ENCODE peak calls at places on chromosomes 2 and 18, in eight cellular contexts. One of them, this sample, is unnamed.

GRCh38 chr18:70423988-70424387 is 135.1 kb downstream of the SOCS6 start:
- DNase-seq in effector memory CD8-positive, alpha-beta T cell: no peak
- DNase-seq in COR-L47: no peak
- DNase-seq in PC-9: peak
- DNase-seq in skeletal muscle cell: no peak
- DNase-seq in brain microvascular endothelial cell: no peak
- DNase-seq in T-cell: no peak
- DNase-seq in naive thymus-derived CD4-positive, alpha-beta T cell: no peak
- DNase-seq in this sample: no peak

GRCh38 chr2:26270363-26270762 is 25.6 kb downstream of the HADHB start:
- DNase-seq in effector memory CD8-positive, alpha-beta T cell: no peak
- DNase-seq in COR-L47: no peak
- DNase-seq in naive thymus-derived CD4-positive, alpha-beta T cell: no peak
- DNase-seq in skeletal muscle cell: no peak
- DNase-seq in PC-9: no peak
- DNase-seq in brain microvascular endothelial cell: no peak
- DNase-seq in T-cell: no peak
- DNase-seq in this sample: no peak

GRCh38 chr2:236632295-236633218 is 62.9 kb downstream of the ACKR3 start:
- DNase-seq in naive thymus-derived CD4-positive, alpha-beta T cell: no peak
- DNase-seq in brain microvascular endothelial cell: no peak
- DNase-seq in T-cell: no peak
- DNase-seq in PC-9: no peak
- DNase-seq in COR-L47: no peak
- DNase-seq in effector memory CD8-positive, alpha-beta T cell: no peak
- DNase-seq in skeletal muscle cell: no peak
- DNase-seq in this sample: no peak

GRCh38 chr2:112482309-112483046 is 522 bp downstream of the TTL start:
- DNase-seq in skeletal muscle cell: no peak
- DNase-seq in COR-L47: peak
- DNase-seq in effector memory CD8-positive, alpha-beta T cell: peak
- DNase-seq in brain microvascular endothelial cell: peak
- DNase-seq in T-cell: peak
- DNase-seq in naive thymus-derived CD4-positive, alpha-beta T cell: peak
- DNase-seq in PC-9: peak
- DNase-seq in this sample: peak

GRCh38 chr18:34764451-34764850 is 54.4 kb downstream of the DTNA start:
- DNase-seq in effector memory CD8-positive, alpha-beta T cell: no peak
- DNase-seq in PC-9: no peak
- DNase-seq in naive thymus-derived CD4-positive, alpha-beta T cell: no peak
- DNase-seq in T-cell: no peak
- DNase-seq in skeletal muscle cell: no peak
- DNase-seq in COR-L47: no peak
- DNase-seq in brain microvascular endothelial cell: no peak
- DNase-seq in this sample: no peak

GRCh38 chr2:40497251-40497859 is 45.5 kb upstream of the SLC8A1 start:
- DNase-seq in T-cell: no peak
- DNase-seq in effector memory CD8-positive, alpha-beta T cell: no peak
- DNase-seq in PC-9: no peak
- DNase-seq in COR-L47: no peak
- DNase-seq in skeletal muscle cell: no peak
- DNase-seq in brain microvascular endothelial cell: no peak
- DNase-seq in naive thymus-derived CD4-positive, alpha-beta T cell: no peak
- DNase-seq in this sample: no peak

GRCh38 chr2:69616755-69617154 is 26.8 kb downstream of the AAK1 start:
- DNase-seq in T-cell: no peak
- DNase-seq in skeletal muscle cell: no peak
- DNase-seq in brain microvascular endothelial cell: no peak
- DNase-seq in effector memory CD8-positive, alpha-beta T cell: peak
- DNase-seq in COR-L47: no peak
- DNase-seq in naive thymus-derived CD4-positive, alpha-beta T cell: no peak
- DNase-seq in PC-9: peak
- DNase-seq in this sample: peak

GRCh38 chr18:37251679-37252078 is 313.9 kb downstream of the CELF4 start:
- DNase-seq in naive thymus-derived CD4-positive, alpha-beta T cell: no peak
- DNase-seq in T-cell: no peak
- DNase-seq in COR-L47: no peak
- DNase-seq in PC-9: peak
- DNase-seq in effector memory CD8-positive, alpha-beta T cell: no peak
- DNase-seq in skeletal muscle cell: no peak
- DNase-seq in brain microvascular endothelial cell: no peak
- DNase-seq in this sample: no peak

GRCh38 chr2:240821429-240821778 is 1.4 kb upstream of the KIF1A start:
- DNase-seq in skeletal muscle cell: no peak
- DNase-seq in effector memory CD8-positive, alpha-beta T cell: no peak
- DNase-seq in naive thymus-derived CD4-positive, alpha-beta T cell: no peak
- DNase-seq in T-cell: no peak
- DNase-seq in COR-L47: no peak
- DNase-seq in brain microvascular endothelial cell: no peak
- DNase-seq in PC-9: no peak
- DNase-seq in this sample: no peak

GRCh38 chr2:54024576-54024975 is 53.8 kb upstream of the PSME4 start:
- DNase-seq in COR-L47: no peak
- DNase-seq in skeletal muscle cell: no peak
- DNase-seq in brain microvascular endothelial cell: no peak
- DNase-seq in naive thymus-derived CD4-positive, alpha-beta T cell: no peak
- DNase-seq in T-cell: no peak
- DNase-seq in PC-9: no peak
- DNase-seq in effector memory CD8-positive, alpha-beta T cell: no peak
- DNase-seq in this sample: no peak

GRCh38 chr2:120238728-120239487 is 13.7 kb upstream of the RALB start:
- DNase-seq in skeletal muscle cell: peak
- DNase-seq in COR-L47: no peak
- DNase-seq in naive thymus-derived CD4-positive, alpha-beta T cell: no peak
- DNase-seq in T-cell: no peak
- DNase-seq in PC-9: peak
- DNase-seq in brain microvascular endothelial cell: peak
- DNase-seq in effector memory CD8-positive, alpha-beta T cell: no peak
- DNase-seq in this sample: no peak

GRCh38 chr2:43238176-43238575 is 11.8 kb upstream of the ZFP36L2 start:
- DNase-seq in effector memory CD8-positive, alpha-beta T cell: no peak
- DNase-seq in PC-9: no peak
- DNase-seq in skeletal muscle cell: no peak
- DNase-seq in brain microvascular endothelial cell: no peak
- DNase-seq in COR-L47: no peak
- DNase-seq in T-cell: no peak
- DNase-seq in naive thymus-derived CD4-positive, alpha-beta T cell: no peak
- DNase-seq in this sample: no peak

GRCh38 chr2:9494096-9494495 is 19.7 kb downstream of the IAH1 start:
- DNase-seq in COR-L47: no peak
- DNase-seq in T-cell: no peak
- DNase-seq in brain microvascular endothelial cell: no peak
- DNase-seq in effector memory CD8-positive, alpha-beta T cell: no peak
- DNase-seq in naive thymus-derived CD4-positive, alpha-beta T cell: no peak
- DNase-seq in skeletal muscle cell: no peak
- DNase-seq in PC-9: no peak
- DNase-seq in this sample: no peak

GRCh38 chr2:242063364-242064249 is 194.1 kb downstream of the RTP5 start:
- DNase-seq in effector memory CD8-positive, alpha-beta T cell: no peak
- DNase-seq in brain microvascular endothelial cell: no peak
- DNase-seq in PC-9: peak
- DNase-seq in naive thymus-derived CD4-positive, alpha-beta T cell: no peak
- DNase-seq in T-cell: no peak
- DNase-seq in COR-L47: no peak
- DNase-seq in skeletal muscle cell: no peak
- DNase-seq in this sample: no peak

GRCh38 chr2:7956126-7956689 is 725.6 kb upstream of the ID2 start:
- DNase-seq in COR-L47: no peak
- DNase-seq in T-cell: no peak
- DNase-seq in skeletal muscle cell: no peak
- DNase-seq in effector memory CD8-positive, alpha-beta T cell: no peak
- DNase-seq in brain microvascular endothelial cell: peak
- DNase-seq in naive thymus-derived CD4-positive, alpha-beta T cell: no peak
- DNase-seq in PC-9: no peak
- DNase-seq in this sample: no peak

GRCh38 chr2:15889800-15890498 is 50.4 kb upstream of the MYCN start:
- DNase-seq in naive thymus-derived CD4-positive, alpha-beta T cell: no peak
- DNase-seq in COR-L47: no peak
- DNase-seq in brain microvascular endothelial cell: no peak
- DNase-seq in PC-9: no peak
- DNase-seq in T-cell: no peak
- DNase-seq in skeletal muscle cell: peak
- DNase-seq in effector memory CD8-positive, alpha-beta T cell: no peak
- DNase-seq in this sample: no peak

GRCh38 chr18:63844254-63844653 is 43.3 kb upstream of the SERPINB2 start:
- DNase-seq in PC-9: no peak
- DNase-seq in effector memory CD8-positive, alpha-beta T cell: no peak
- DNase-seq in brain microvascular endothelial cell: peak
- DNase-seq in skeletal muscle cell: no peak
- DNase-seq in naive thymus-derived CD4-positive, alpha-beta T cell: no peak
- DNase-seq in COR-L47: peak
- DNase-seq in T-cell: no peak
- DNase-seq in this sample: no peak

GRCh38 chr2:128591841-128592822 is 273.5 kb upstream of the HS6ST1 start:
- DNase-seq in brain microvascular endothelial cell: no peak
- DNase-seq in naive thymus-derived CD4-positive, alpha-beta T cell: no peak
- DNase-seq in effector memory CD8-positive, alpha-beta T cell: no peak
- DNase-seq in T-cell: no peak
- DNase-seq in COR-L47: no peak
- DNase-seq in skeletal muscle cell: no peak
- DNase-seq in PC-9: no peak
- DNase-seq in this sample: no peak

GRCh38 chr2:11583203-11583752 is 49.4 kb downstream of the GREB1 start:
- DNase-seq in naive thymus-derived CD4-positive, alpha-beta T cell: no peak
- DNase-seq in T-cell: no peak
- DNase-seq in effector memory CD8-positive, alpha-beta T cell: no peak
- DNase-seq in COR-L47: peak
- DNase-seq in brain microvascular endothelial cell: no peak
- DNase-seq in PC-9: no peak
- DNase-seq in skeletal muscle cell: peak
- DNase-seq in this sample: no peak

GRCh38 chr18:37248281-37248680 is 317.3 kb downstream of the CELF4 start:
- DNase-seq in PC-9: no peak
- DNase-seq in skeletal muscle cell: no peak
- DNase-seq in brain microvascular endothelial cell: no peak
- DNase-seq in naive thymus-derived CD4-positive, alpha-beta T cell: no peak
- DNase-seq in T-cell: no peak
- DNase-seq in effector memory CD8-positive, alpha-beta T cell: no peak
- DNase-seq in COR-L47: no peak
- DNase-seq in this sample: no peak

GRCh38 chr18:7535436-7536190 is 31.5 kb upstream of the PTPRM start:
- DNase-seq in brain microvascular endothelial cell: no peak
- DNase-seq in naive thymus-derived CD4-positive, alpha-beta T cell: no peak
- DNase-seq in COR-L47: no peak
- DNase-seq in skeletal muscle cell: no peak
- DNase-seq in T-cell: no peak
- DNase-seq in PC-9: no peak
- DNase-seq in effector memory CD8-positive, alpha-beta T cell: no peak
- DNase-seq in this sample: no peak

GRCh38 chr2:228681426-228681825 is 499.9 kb upstream of the SPHKAP start:
- DNase-seq in PC-9: no peak
- DNase-seq in COR-L47: no peak
- DNase-seq in skeletal muscle cell: no peak
- DNase-seq in brain microvascular endothelial cell: peak
- DNase-seq in naive thymus-derived CD4-positive, alpha-beta T cell: no peak
- DNase-seq in effector memory CD8-positive, alpha-beta T cell: no peak
- DNase-seq in T-cell: no peak
- DNase-seq in this sample: no peak

GRCh38 chr18:36153203-36153602 is 23.5 kb downstream of the ELP2 start:
- DNase-seq in brain microvascular endothelial cell: no peak
- DNase-seq in naive thymus-derived CD4-positive, alpha-beta T cell: no peak
- DNase-seq in effector memory CD8-positive, alpha-beta T cell: no peak
- DNase-seq in skeletal muscle cell: peak
- DNase-seq in COR-L47: no peak
- DNase-seq in T-cell: no peak
- DNase-seq in PC-9: no peak
- DNase-seq in this sample: no peak

GRCh38 chr2:224579411-224579810 is 5.8 kb downstream of the CUL3 start:
- DNase-seq in naive thymus-derived CD4-positive, alpha-beta T cell: no peak
- DNase-seq in brain microvascular endothelial cell: no peak
- DNase-seq in COR-L47: no peak
- DNase-seq in effector memory CD8-positive, alpha-beta T cell: no peak
- DNase-seq in skeletal muscle cell: no peak
- DNase-seq in T-cell: no peak
- DNase-seq in PC-9: no peak
- DNase-seq in this sample: no peak

GRCh38 chr2:27133195-27133875 is 1.1 kb downstream of the PREB start:
- DNase-seq in brain microvascular endothelial cell: no peak
- DNase-seq in naive thymus-derived CD4-positive, alpha-beta T cell: peak
- DNase-seq in T-cell: no peak
- DNase-seq in effector memory CD8-positive, alpha-beta T cell: no peak
- DNase-seq in COR-L47: no peak
- DNase-seq in PC-9: no peak
- DNase-seq in skeletal muscle cell: no peak
- DNase-seq in this sample: no peak

GRCh38 chr2:191221666-191222065 is 23.5 kb upstream of the MYO1B start:
- DNase-seq in PC-9: no peak
- DNase-seq in brain microvascular endothelial cell: no peak
- DNase-seq in effector memory CD8-positive, alpha-beta T cell: no peak
- DNase-seq in COR-L47: no peak
- DNase-seq in T-cell: no peak
- DNase-seq in skeletal muscle cell: no peak
- DNase-seq in naive thymus-derived CD4-positive, alpha-beta T cell: no peak
- DNase-seq in this sample: no peak

GRCh38 chr2:61363580-61363979 is 107.3 kb downstream of the USP34 start:
- DNase-seq in brain microvascular endothelial cell: no peak
- DNase-seq in effector memory CD8-positive, alpha-beta T cell: no peak
- DNase-seq in PC-9: no peak
- DNase-seq in T-cell: no peak
- DNase-seq in skeletal muscle cell: no peak
- DNase-seq in COR-L47: no peak
- DNase-seq in naive thymus-derived CD4-positive, alpha-beta T cell: no peak
- DNase-seq in this sample: no peak

GRCh38 chr18:74945774-74946545 is 263.0 kb downstream of the PTGR3 start:
- DNase-seq in effector memory CD8-positive, alpha-beta T cell: no peak
- DNase-seq in naive thymus-derived CD4-positive, alpha-beta T cell: no peak
- DNase-seq in COR-L47: no peak
- DNase-seq in skeletal muscle cell: no peak
- DNase-seq in PC-9: no peak
- DNase-seq in brain microvascular endothelial cell: peak
- DNase-seq in T-cell: no peak
- DNase-seq in this sample: no peak

GRCh38 chr2:32825291-32825712 is 121.5 kb upstream of the LTBP1 start:
- DNase-seq in skeletal muscle cell: no peak
- DNase-seq in effector memory CD8-positive, alpha-beta T cell: no peak
- DNase-seq in brain microvascular endothelial cell: peak
- DNase-seq in COR-L47: peak
- DNase-seq in T-cell: no peak
- DNase-seq in PC-9: no peak
- DNase-seq in naive thymus-derived CD4-positive, alpha-beta T cell: no peak
- DNase-seq in this sample: no peak

GRCh38 chr2:109613922-109614714 is at the start of the genes SEPTIN10 and SOWAHC:
- DNase-seq in COR-L47: peak
- DNase-seq in naive thymus-derived CD4-positive, alpha-beta T cell: peak
- DNase-seq in skeletal muscle cell: peak
- DNase-seq in effector memory CD8-positive, alpha-beta T cell: peak
- DNase-seq in brain microvascular endothelial cell: peak
- DNase-seq in PC-9: peak
- DNase-seq in T-cell: peak
- DNase-seq in this sample: peak

GRCh38 chr2:144937066-144937465 is 417.1 kb upstream of the ZEB2 start:
- DNase-seq in COR-L47: no peak
- DNase-seq in T-cell: no peak
- DNase-seq in naive thymus-derived CD4-positive, alpha-beta T cell: no peak
- DNase-seq in brain microvascular endothelial cell: no peak
- DNase-seq in skeletal muscle cell: no peak
- DNase-seq in effector memory CD8-positive, alpha-beta T cell: no peak
- DNase-seq in PC-9: no peak
- DNase-seq in this sample: no peak

GRCh38 chr2:49255325-49256023 is 101.2 kb upstream of the FSHR start:
- DNase-seq in COR-L47: no peak
- DNase-seq in PC-9: no peak
- DNase-seq in naive thymus-derived CD4-positive, alpha-beta T cell: no peak
- DNase-seq in effector memory CD8-positive, alpha-beta T cell: no peak
- DNase-seq in T-cell: no peak
- DNase-seq in brain microvascular endothelial cell: no peak
- DNase-seq in skeletal muscle cell: no peak
- DNase-seq in this sample: no peak

GRCh38 chr2:112777036-112777435 is 7.3 kb downstream of the IL1A start:
- DNase-seq in brain microvascular endothelial cell: no peak
- DNase-seq in COR-L47: no peak
- DNase-seq in effector memory CD8-positive, alpha-beta T cell: no peak
- DNase-seq in naive thymus-derived CD4-positive, alpha-beta T cell: no peak
- DNase-seq in PC-9: no peak
- DNase-seq in T-cell: no peak
- DNase-seq in skeletal muscle cell: no peak
- DNase-seq in this sample: no peak

GRCh38 chr18:2494921-2495320 is 76.4 kb downstream of the METTL4 start:
- DNase-seq in effector memory CD8-positive, alpha-beta T cell: no peak
- DNase-seq in naive thymus-derived CD4-positive, alpha-beta T cell: no peak
- DNase-seq in brain microvascular endothelial cell: no peak
- DNase-seq in COR-L47: no peak
- DNase-seq in T-cell: no peak
- DNase-seq in skeletal muscle cell: no peak
- DNase-seq in PC-9: no peak
- DNase-seq in this sample: no peak

This sample was measured in CD4-positive, CD25-positive, alpha-beta regulatory T cell.